ENCODE peak calls at places on chromosomes 2 and 18, in eight cellular contexts. One of them, this sample, is unnamed.

GRCh38 chr2:118854507-118855300 is 7.3 kb upstream of the EN1 start:
- DNase-seq in coronary artery: peak
- DNase-seq in breast epithelium: no peak
- DNase-seq in hepatocyte: no peak
- DNase-seq in spleen: no peak
- DNase-seq in A549: no peak
- DNase-seq in PC-9: no peak
- DNase-seq in psoas muscle: no peak
- DNase-seq in this sample: no peak

GRCh38 chr2:38666578-38666926 is 638 bp downstream of the GALM start:
- DNase-seq in coronary artery: no peak
- DNase-seq in breast epithelium: no peak
- DNase-seq in hepatocyte: peak
- DNase-seq in spleen: no peak
- DNase-seq in A549: no peak
- DNase-seq in PC-9: peak
- DNase-seq in psoas muscle: no peak
- DNase-seq in this sample: no peak

GRCh38 chr2:217106650-217107014 is 246.8 kb upstream of the TNP1 start:
- DNase-seq in coronary artery: no peak
- DNase-seq in breast epithelium: no peak
- DNase-seq in hepatocyte: no peak
- DNase-seq in spleen: no peak
- DNase-seq in A549: peak
- DNase-seq in PC-9: no peak
- DNase-seq in psoas muscle: no peak
- DNase-seq in this sample: no peak

GRCh38 chr2:81835318-81836000 is 1530.9 kb upstream of the LRRTM1 start:
- DNase-seq in coronary artery: no peak
- DNase-seq in breast epithelium: no peak
- DNase-seq in hepatocyte: no peak
- DNase-seq in spleen: no peak
- DNase-seq in A549: no peak
- DNase-seq in PC-9: no peak
- DNase-seq in psoas muscle: no peak
- DNase-seq in this sample: peak

GRCh38 chr2:166651080-166651675 is 157.1 kb upstream of the SCN7A start:
- DNase-seq in coronary artery: no peak
- DNase-seq in breast epithelium: no peak
- DNase-seq in hepatocyte: peak
- DNase-seq in spleen: no peak
- DNase-seq in A549: no peak
- DNase-seq in PC-9: no peak
- DNase-seq in psoas muscle: no peak
- DNase-seq in this sample: peak

GRCh38 chr2:25311866-25312575 is 29.7 kb downstream of the DNMT3A start:
- DNase-seq in coronary artery: no peak
- DNase-seq in breast epithelium: no peak
- DNase-seq in hepatocyte: no peak
- DNase-seq in spleen: no peak
- DNase-seq in A549: no peak
- DNase-seq in PC-9: no peak
- DNase-seq in psoas muscle: peak
- DNase-seq in this sample: no peak

GRCh38 chr2:96594701-96595152 is 43.4 kb downstream of the KANSL3 start:
- DNase-seq in coronary artery: no peak
- DNase-seq in breast epithelium: no peak
- DNase-seq in hepatocyte: no peak
- DNase-seq in spleen: no peak
- DNase-seq in A549: no peak
- DNase-seq in PC-9: no peak
- DNase-seq in psoas muscle: no peak
- DNase-seq in this sample: no peak

GRCh38 chr2:147331790-147332419 is 512.9 kb upstream of the ACVR2A start:
- DNase-seq in coronary artery: no peak
- DNase-seq in breast epithelium: no peak
- DNase-seq in hepatocyte: peak
- DNase-seq in spleen: no peak
- DNase-seq in A549: peak
- DNase-seq in PC-9: peak
- DNase-seq in psoas muscle: no peak
- DNase-seq in this sample: no peak

GRCh38 chr2:199602271-199602895 is 144.6 kb upstream of the SATB2 start:
- DNase-seq in coronary artery: no peak
- DNase-seq in breast epithelium: no peak
- DNase-seq in hepatocyte: no peak
- DNase-seq in spleen: no peak
- DNase-seq in A549: peak
- DNase-seq in PC-9: no peak
- DNase-seq in psoas muscle: no peak
- DNase-seq in this sample: peak

GRCh38 chr18:31102020-31102684 is at the start of gene DSC2:
- DNase-seq in coronary artery: peak
- DNase-seq in breast epithelium: peak
- DNase-seq in hepatocyte: peak
- DNase-seq in spleen: peak
- DNase-seq in A549: peak
- DNase-seq in PC-9: peak
- DNase-seq in psoas muscle: peak
- DNase-seq in this sample: no peak

GRCh38 chr2:68946117-68946516 is 6.6 kb downstream of the GKN2 start:
- DNase-seq in coronary artery: no peak
- DNase-seq in breast epithelium: no peak
- DNase-seq in hepatocyte: no peak
- DNase-seq in spleen: no peak
- DNase-seq in A549: no peak
- DNase-seq in PC-9: no peak
- DNase-seq in psoas muscle: no peak
- DNase-seq in this sample: no peak

GRCh38 chr18:21548647-21549046 is 51.9 kb downstream of the ESCO1 start:
- DNase-seq in coronary artery: no peak
- DNase-seq in breast epithelium: no peak
- DNase-seq in hepatocyte: no peak
- DNase-seq in spleen: no peak
- DNase-seq in A549: no peak
- DNase-seq in PC-9: no peak
- DNase-seq in psoas muscle: no peak
- DNase-seq in this sample: no peak

GRCh38 chr2:5696351-5696740 is 4.2 kb downstream of the SOX11 start:
- DNase-seq in coronary artery: no peak
- DNase-seq in breast epithelium: no peak
- DNase-seq in hepatocyte: no peak
- DNase-seq in spleen: no peak
- DNase-seq in A549: no peak
- DNase-seq in PC-9: no peak
- DNase-seq in psoas muscle: no peak
- DNase-seq in this sample: no peak

DNA sequence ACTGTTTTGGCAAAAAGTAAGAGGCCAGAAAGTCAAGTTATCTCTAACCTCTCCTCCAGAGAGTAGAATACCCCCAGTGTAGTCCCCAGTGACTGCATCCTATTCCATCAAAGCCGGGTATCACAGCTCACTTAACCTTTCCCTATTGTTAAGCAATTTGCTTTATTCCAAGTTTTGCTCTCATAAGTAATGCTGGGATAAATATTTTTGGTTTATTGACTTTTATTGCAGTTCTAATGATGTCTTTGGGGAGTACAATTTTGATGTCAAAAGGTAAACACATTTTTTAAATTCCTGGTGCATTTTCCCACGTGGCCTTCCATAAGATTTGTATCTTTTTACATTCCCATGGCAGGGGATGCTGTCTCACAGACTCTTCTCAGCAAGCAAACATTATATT is 43.3 kb downstream of the CMPK2 start:
- DNase-seq in coronary artery: no peak
- DNase-seq in breast epithelium: no peak
- DNase-seq in hepatocyte: no peak
- DNase-seq in spleen: no peak
- DNase-seq in A549: no peak
- DNase-seq in PC-9: no peak
- DNase-seq in psoas muscle: no peak
- DNase-seq in this sample: no peak
- H3K4me3 ChIP-seq in coronary artery: no peak
- H3K4me3 ChIP-seq in breast epithelium: no peak
- H3K4me3 ChIP-seq in hepatocyte: no peak
- H3K4me3 ChIP-seq in spleen: no peak
- H3K4me3 ChIP-seq in A549: no peak
- H3K4me3 ChIP-seq in PC-9: no peak
- H3K4me3 ChIP-seq in psoas muscle: no peak
- H3K4me3 ChIP-seq in this sample: no peak

GRCh38 chr18:9053814-9054213 is 48.7 kb upstream of the NDUFV2 start:
- DNase-seq in coronary artery: no peak
- DNase-seq in breast epithelium: no peak
- DNase-seq in hepatocyte: no peak
- DNase-seq in spleen: no peak
- DNase-seq in A549: no peak
- DNase-seq in PC-9: no peak
- DNase-seq in psoas muscle: no peak
- DNase-seq in this sample: no peak

GRCh38 chr18:9057646-9058045 is 44.9 kb upstream of the NDUFV2 start:
- DNase-seq in coronary artery: no peak
- DNase-seq in breast epithelium: no peak
- DNase-seq in hepatocyte: no peak
- DNase-seq in spleen: no peak
- DNase-seq in A549: no peak
- DNase-seq in PC-9: no peak
- DNase-seq in psoas muscle: no peak
- DNase-seq in this sample: no peak

GRCh38 chr18:9058426-9058825 is 44.1 kb upstream of the NDUFV2 start:
- DNase-seq in coronary artery: no peak
- DNase-seq in breast epithelium: no peak
- DNase-seq in hepatocyte: no peak
- DNase-seq in spleen: no peak
- DNase-seq in A549: no peak
- DNase-seq in PC-9: no peak
- DNase-seq in psoas muscle: no peak
- DNase-seq in this sample: peak

GRCh38 chr18:9055626-9056025 is 46.9 kb upstream of the NDUFV2 start:
- DNase-seq in coronary artery: no peak
- DNase-seq in breast epithelium: no peak
- DNase-seq in hepatocyte: no peak
- DNase-seq in spleen: no peak
- DNase-seq in A549: no peak
- DNase-seq in PC-9: no peak
- DNase-seq in psoas muscle: no peak
- DNase-seq in this sample: no peak

GRCh38 chr18:9055185-9055584 is 47.3 kb upstream of the NDUFV2 start:
- DNase-seq in coronary artery: no peak
- DNase-seq in breast epithelium: no peak
- DNase-seq in hepatocyte: no peak
- DNase-seq in spleen: no peak
- DNase-seq in A549: peak
- DNase-seq in PC-9: no peak
- DNase-seq in psoas muscle: no peak
- DNase-seq in this sample: peak
- TF ChIP-seq CTCF in coronary artery: no peak
- TF ChIP-seq CTCF in breast epithelium: peak
- TF ChIP-seq CTCF in hepatocyte: peak
- TF ChIP-seq CTCF in spleen: no peak
- TF ChIP-seq CTCF in A549: peak
- TF ChIP-seq CTCF in PC-9: no peak
- TF ChIP-seq CTCF in psoas muscle: peak
- TF ChIP-seq CTCF in this sample: peak

GRCh38 chr2:55048925-55049793 is 1.1 kb downstream of the RTN4 start:
- DNase-seq in coronary artery: peak
- DNase-seq in breast epithelium: peak
- DNase-seq in hepatocyte: peak
- DNase-seq in spleen: peak
- DNase-seq in A549: peak
- DNase-seq in PC-9: peak
- DNase-seq in psoas muscle: peak
- DNase-seq in this sample: no peak

GRCh38 chr2:55049794-55050132 is 488 bp downstream of the RTN4 start:
- DNase-seq in coronary artery: no peak
- DNase-seq in breast epithelium: no peak
- DNase-seq in hepatocyte: no peak
- DNase-seq in spleen: peak
- DNase-seq in A549: peak
- DNase-seq in PC-9: no peak
- DNase-seq in psoas muscle: no peak
- DNase-seq in this sample: no peak

GRCh38 chr2:55050133-55050994 is at the start of gene RTN4:
- DNase-seq in coronary artery: peak
- DNase-seq in breast epithelium: peak
- DNase-seq in hepatocyte: peak
- DNase-seq in spleen: peak
- DNase-seq in A549: peak
- DNase-seq in PC-9: peak
- DNase-seq in psoas muscle: peak
- DNase-seq in this sample: peak

GRCh38 chr2:55052087-55053061 is 2.1 kb upstream of the RTN4 start:
- DNase-seq in coronary artery: no peak
- DNase-seq in breast epithelium: no peak
- DNase-seq in hepatocyte: no peak
- DNase-seq in spleen: no peak
- DNase-seq in A549: no peak
- DNase-seq in PC-9: no peak
- DNase-seq in psoas muscle: no peak
- DNase-seq in this sample: no peak

DNA sequence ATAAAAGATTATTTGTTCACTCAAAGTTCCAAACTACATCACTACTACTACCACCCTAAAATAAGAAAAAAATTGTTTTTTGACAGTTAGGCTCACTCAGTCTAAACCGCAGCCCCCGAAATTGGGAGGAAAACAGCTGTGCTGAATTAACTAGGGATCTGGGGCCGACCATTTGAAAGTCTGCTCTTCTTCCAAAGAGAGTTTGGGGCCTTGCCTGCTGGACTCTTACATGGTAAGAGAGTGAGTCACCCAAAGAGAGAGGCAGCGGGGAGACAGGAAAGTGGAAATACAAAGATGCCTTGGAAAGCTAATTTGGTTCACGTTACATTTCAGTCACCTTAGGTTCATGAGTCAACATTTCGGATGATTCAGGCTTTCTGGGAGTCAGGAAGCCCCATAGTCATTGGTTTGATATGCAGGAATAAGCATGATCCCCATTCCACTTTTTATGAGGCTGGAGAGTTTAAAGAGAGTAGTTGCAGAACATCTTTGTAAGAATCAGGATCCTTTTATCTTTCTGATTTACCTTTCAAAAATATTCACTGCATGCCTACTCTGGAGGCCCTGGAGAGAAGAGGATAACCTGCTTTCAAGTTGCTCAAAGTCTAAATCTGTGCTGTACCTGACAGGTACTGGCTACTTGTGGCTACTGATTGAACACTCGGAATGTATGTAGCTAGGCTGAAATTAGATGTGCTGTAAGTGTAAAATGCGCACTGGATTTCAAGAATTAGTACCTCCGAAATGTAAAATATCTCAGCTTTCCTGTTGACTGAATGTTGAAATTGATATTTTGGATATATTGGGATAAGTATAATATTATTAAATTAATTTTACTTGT is 995 bp upstream of the RTN4 start:
- DNase-seq in coronary artery: peak
- DNase-seq in breast epithelium: no peak
- DNase-seq in hepatocyte: peak
- DNase-seq in spleen: no peak
- DNase-seq in A549: peak
- DNase-seq in PC-9: peak
- DNase-seq in psoas muscle: peak
- DNase-seq in this sample: peak
- H3K4me3 ChIP-seq in coronary artery: peak
- H3K4me3 ChIP-seq in breast epithelium: peak
- H3K4me3 ChIP-seq in hepatocyte: peak
- H3K4me3 ChIP-seq in spleen: peak
- H3K4me3 ChIP-seq in A549: peak
- H3K4me3 ChIP-seq in PC-9: peak
- H3K4me3 ChIP-seq in psoas muscle: peak
- H3K4me3 ChIP-seq in this sample: peak

GRCh38 chr2:49770919-49771318 is 616.6 kb upstream of the FSHR start:
- DNase-seq in coronary artery: no peak
- DNase-seq in breast epithelium: no peak
- DNase-seq in hepatocyte: peak
- DNase-seq in spleen: no peak
- DNase-seq in A549: peak
- DNase-seq in PC-9: peak
- DNase-seq in psoas muscle: no peak
- DNase-seq in this sample: no peak
- TF ChIP-seq CTCF in coronary artery: no peak
- TF ChIP-seq CTCF in breast epithelium: peak
- TF ChIP-seq CTCF in hepatocyte: peak
- TF ChIP-seq CTCF in spleen: no peak
- TF ChIP-seq CTCF in A549: peak
- TF ChIP-seq CTCF in PC-9: peak
- TF ChIP-seq CTCF in psoas muscle: no peak
- TF ChIP-seq CTCF in this sample: peak

This sample was measured in epithelial cell of proximal tubule.